ENCODE peak calls at places on chromosomes 6 and 20, in four cellular contexts. H, J, C and V are unnamed samples.
A peak's percentile ranks its signal among the peaks of the same experiment; 100 is the strongest.

GRCh38 chr6:133890941-133891813 is 2.3 kb downstream of the TCF21 start:
- DNase-seq in J (peak; percentile 71), C (peak; percentile 59), H (no peak), V (no peak)

GRCh38 chr20:34190679-34191090 is 50.5 kb upstream of the ASIP start:
- DNase-seq in H (no peak), C (peak; percentile 84), J (peak; percentile 72), V (peak; percentile 6)

GRCh38 chr6:88785478-88785877 is 177.9 kb downstream of the RNGTT start:
- DNase-seq in J (peak; percentile 17), C (no peak), H (no peak), V (no peak)

GRCh38 chr20:9460518-9460917 is 53.9 kb upstream of the LAMP5 start:
- DNase-seq in H (no peak), C (no peak), J (peak; percentile 3), V (no peak)

GRCh38 chr6:26484161-26484560 is 15.9 kb upstream of the BTN1A1 start:
- DNase-seq in J (no peak), H (no peak), C (no peak), V (no peak)

GRCh38 chr20:45358282-45359068 is 4.5 kb upstream of the SYS1 start:
- DNase-seq in H (no peak), J (no peak), C (no peak), V (no peak)

GRCh38 chr6:34028691-34029360 is 117.1 kb downstream of the GRM4 start:
- DNase-seq in C (no peak), H (no peak), J (no peak), V (no peak)

GRCh38 chr6:130843575-130844320 is 16.5 kb downstream of the SMLR1 start:
- DNase-seq in C (peak; percentile 42), J (peak; percentile 38), H (no peak), V (no peak)

GRCh38 chr20:45019764-45020126 is 53.4 kb downstream of the STK4 start:
- DNase-seq in C (no peak), H (no peak), J (no peak), V (no peak)

GRCh38 chr6:161701051-161701450 is 427.2 kb upstream of the AGPAT4 start:
- DNase-seq in H (no peak), C (no peak), J (no peak), V (no peak)

GRCh38 chr6:70413829-70414494 is 654 bp downstream of the FAM135A start:
- DNase-seq in J (peak; percentile 54), C (peak; percentile 34), H (no peak), V (peak; percentile 33)

GRCh38 chr6:79686698-79687309 is 55.7 kb downstream of the SH3BGRL2 start:
- DNase-seq in C (no peak), J (no peak), H (no peak), V (no peak)

GRCh38 chr20:24364464-24364863 is 105.0 kb upstream of the SYNDIG1 start:
- DNase-seq in H (no peak), J (peak; percentile 18), C (no peak), V (no peak)

GRCh38 chr6:39824030-39824926 is 32.1 kb downstream of the DAAM2 start:
- DNase-seq in H (no peak), J (no peak), C (peak; percentile 28), V (no peak)

GRCh38 chr6:146153040-146153758 is 124.3 kb downstream of the GRM1 start:
- DNase-seq in H (no peak), C (no peak), J (no peak), V (no peak)

GRCh38 chr20:57048027-57048869 is 218.2 kb downstream of the BMP7 start:
- DNase-seq in J (no peak), H (no peak), C (peak; percentile 77), V (no peak)

GRCh38 chr6:133899556-133899955 is 10.6 kb downstream of the TCF21 start:
- DNase-seq in H (no peak), J (no peak), C (no peak), V (no peak)

GRCh38 chr6:168939771-168940170 is 313.9 kb downstream of the THBS2 start:
- DNase-seq in J (no peak), C (no peak), H (no peak), V (no peak)

GRCh38 chr6:37520926-37521325 is 21.2 kb upstream of the CCDC167 start:
- DNase-seq in H (no peak), C (no peak), J (no peak), V (no peak)

GRCh38 chr6:134954272-134954990 is 4.5 kb upstream of the ALDH8A1 start:
- DNase-seq in C (no peak), H (no peak), J (no peak), V (no peak)

GRCh38 chr6:41197234-41197633 is 3.7 kb downstream of the TREML2 start:
- DNase-seq in C (no peak), H (no peak), J (no peak), V (no peak)

GRCh38 chr6:35489995-35490791 is 6.7 kb downstream of the TEAD3 start:
- DNase-seq in H (no peak), J (no peak), C (no peak), V (no peak)

GRCh38 chr6:100078509-100078908 is 84.5 kb upstream of the MCHR2 start:
- DNase-seq in J (no peak), C (no peak), H (no peak), V (no peak)

GRCh38 chr6:84500726-84501125 is 263.7 kb downstream of the TBX18 start:
- DNase-seq in C (no peak), H (no peak), J (no peak), V (no peak)

GRCh38 chr6:167565388-167565787 is 240.5 kb downstream of the TTLL2 start:
- DNase-seq in J (no peak), H (no peak), C (no peak), V (no peak)

GRCh38 chr20:48731581-48731980 is 96.2 kb downstream of the PREX1 start:
- DNase-seq in H (no peak), J (no peak), C (no peak), V (no peak)

GRCh38 chr20:38842558-38842981 is 37.1 kb downstream of the PPP1R16B start:
- DNase-seq in C (no peak), H (peak; percentile 40), J (no peak), V (peak; percentile 70)